ENCODE peak calls at places on chromosomes 7 and 10, in four cellular contexts. D is NCI-H2029; G is activated CD8-positive, alpha-beta memory T cell treated with anti-CD3 and anti-CD28 coated beads, Interleukin-2, amount 50 U/mL, for 48 hours; N is astrocyte. B is an unnamed sample.

GRCh38 chr7:151925446-151926335 is 30.6 kb upstream of the GALNTL5 start:
- DNase-seq in D (no peak), N (no peak), G (no peak), B (peak; percentile 53)

GRCh38 chr7:48132792-48133191 is 38.5 kb upstream of the ABCA13 start:
- DNase-seq in D (no peak), N (no peak), G (no peak), B (no peak)

GRCh38 chr10:104033401-104033930 is 52.2 kb downstream of the COL17A1 start:
- DNase-seq in D (no peak), N (no peak), G (no peak), B (no peak)

GRCh38 chr10:7230956-7231355 is 179.9 kb downstream of the SFMBT2 start:
- DNase-seq in G (no peak), D (no peak), N (peak; percentile 69), B (no peak)

GRCh38 chr10:23155166-23155565 is 36.9 kb upstream of the PTF1A start:
- DNase-seq in G (no peak), D (no peak), N (no peak), B (no peak)

GRCh38 chr7:84153005-84153404 is 41.6 kb downstream of the SEMA3A start:
- DNase-seq in G (no peak), N (no peak), D (no peak), B (no peak)

GRCh38 chr10:17006631-17007161 is 122.9 kb downstream of the CUBN start:
- DNase-seq in N (peak; percentile 68), G (no peak), D (no peak), B (no peak)

GRCh38 chr10:48603421-48604038 is 1.3 kb downstream of the ARHGAP22 start:
- DNase-seq in G (no peak), D (no peak), N (no peak), B (no peak)

GRCh38 chr7:87600130-87601124 is at the start of gene ABCB1:
- DNase-seq in G (peak; percentile 72), N (peak; percentile 66), D (peak; percentile 5), B (peak; percentile 52)

GRCh38 chr7:7157177-7157886 is 25.0 kb upstream of the C1GALT1 start:
- DNase-seq in N (peak; percentile 90), G (peak; percentile 59), D (no peak), B (no peak)

GRCh38 chr10:114009281-114009996 is 34.2 kb upstream of the ADRB1 start:
- DNase-seq in D (no peak), G (no peak), N (no peak), B (no peak)

GRCh38 chr10:71868192-71868697 is 17.2 kb upstream of the PSAP start:
- DNase-seq in N (peak; percentile 85), G (no peak), D (no peak), B (no peak)

GRCh38 chr10:26890956-26891355 is 30.2 kb upstream of the ABI1 start:
- DNase-seq in D (peak; percentile 28), G (peak; percentile 67), N (peak; percentile 53), B (no peak)

GRCh38 chr10:68086910-68087309 is 11.8 kb upstream of the HERC4 start:
- DNase-seq in N (no peak), D (no peak), G (no peak), B (no peak)

GRCh38 chr10:123798856-123799255 is 92.8 kb downstream of the CPXM2 start:
- DNase-seq in D (no peak), N (no peak), G (no peak), B (no peak)

GRCh38 chr7:44347546-44348114 is 22.2 kb upstream of the CAMK2B start:
- DNase-seq in D (no peak), N (no peak), G (no peak), B (no peak)

GRCh38 chr7:76316984-76317781 is 14.7 kb downstream of the HSPB1 start:
- DNase-seq in D (no peak), N (no peak), G (no peak), B (no peak)

GRCh38 chr7:139692723-139693122 is 85.1 kb downstream of the HIPK2 start:
- DNase-seq in N (no peak), D (peak; percentile 17), G (no peak), B (no peak)

GRCh38 chr7:75878769-75879596 is at the start of gene RHBDD2:
- DNase-seq in N (peak; percentile 71), G (peak; percentile 97), D (peak; percentile 66), B (peak; percentile 97)

GRCh38 chr7:17651926-17652385 is 288.3 kb downstream of the SNX13 start:
- DNase-seq in N (peak; percentile 91), D (no peak), G (no peak), B (no peak)

GRCh38 chr7:1664711-1665591 is 5.1 kb upstream of the ELFN1 start:
- DNase-seq in G (peak; percentile 84), N (peak; percentile 31), D (no peak), B (peak; percentile 42)

GRCh38 chr7:134485202-134485601 is 26.3 kb upstream of the AKR1B1 start:
- DNase-seq in D (no peak), G (no peak), N (no peak), B (no peak)

GRCh38 chr7:128745706-128746105 is 6.5 kb downstream of the CALU start:
- DNase-seq in D (no peak), G (no peak), N (no peak), B (no peak)

GRCh38 chr7:77867208-77867915 is 68.8 kb downstream of the PHTF2 start:
- DNase-seq in D (no peak), N (peak; percentile 63), G (no peak), B (no peak)

GRCh38 chr10:16853201-16853600 is 36.0 kb upstream of the RSU1 start:
- DNase-seq in G (no peak), D (no peak), N (peak; percentile 32), B (no peak)

GRCh38 chr10:101355307-101355706 is 1.3 kb downstream of the BTRC start:
- DNase-seq in D (no peak), N (no peak), G (no peak), B (no peak)

GRCh38 chr10:64102264-64102633 is 581.0 kb downstream of the REEP3 start:
- DNase-seq in D (no peak), N (no peak), G (no peak), B (no peak)

GRCh38 chr7:132414857-132415256 is 161.4 kb downstream of the PLXNA4 start:
- DNase-seq in N (no peak), G (no peak), D (no peak), B (no peak)

GRCh38 chr7:37093257-37093656 is 355.4 kb downstream of the ELMO1 start:
- DNase-seq in N (no peak), G (no peak), D (no peak), B (no peak)

GRCh38 chr7:85176197-85176596 is 10.7 kb downstream of the SEMA3D start:
- DNase-seq in D (no peak), N (peak; percentile 29), G (no peak), B (no peak)

GRCh38 chr7:6654113-6654841 is 17.2 kb downstream of the ZNF316 start:
- DNase-seq in G (no peak), N (no peak), D (no peak), B (no peak)

GRCh38 chr10:79113827-79114226 is 45.1 kb downstream of the ZMIZ1 start:
- DNase-seq in G (no peak), N (no peak), D (no peak), B (no peak)

GRCh38 chr10:97434055-97434454 is 8.1 kb downstream of the PGAM1 start:
- DNase-seq in N (no peak), D (no peak), G (no peak), B (no peak)

GRCh38 chr10:43845121-43845520 is 196.4 kb upstream of the ZNF32 start:
- DNase-seq in D (no peak), N (no peak), G (no peak), B (no peak)

GRCh38 chr10:118745056-118745455 is 9.7 kb downstream of the CACUL1 start:
- DNase-seq in G (no peak), D (no peak), N (no peak), B (no peak)

GRCh38 chr10:119401671-119402395 is 140.7 kb downstream of the RGS10 start:
- DNase-seq in N (peak; percentile 95), D (no peak), G (no peak), B (no peak)

GRCh38 chr10:93245772-93246171 is 172.1 kb downstream of the CYP26A1 start:
- DNase-seq in N (no peak), D (no peak), G (no peak), B (no peak)